ENCODE peak calls at places on chromosome 21, in six cellular contexts. One of them, this sample, is unnamed.

GRCh38 chr21:9738527-9738926 is 782.9 kb upstream of the TPTE start:
- DNase-seq in cardiac fibroblast: no peak
- DNase-seq in cardiac muscle cell: no peak
- DNase-seq in natural killer cell: no peak
- DNase-seq in thoracic aorta: no peak
- DNase-seq in fibroblast of villous mesenchyme: no peak
- DNase-seq in this sample: no peak

GRCh38 chr21:34351786-34352241 is 12.0 kb upstream of the KCNE2 start:
- DNase-seq in cardiac muscle cell: peak
- DNase-seq in cardiac fibroblast: peak
- DNase-seq in natural killer cell: no peak
- DNase-seq in fibroblast of villous mesenchyme: peak
- DNase-seq in thoracic aorta: no peak
- DNase-seq in this sample: peak

GRCh38 chr21:16587671-16588379 is 858.0 kb downstream of the USP25 start:
- DNase-seq in fibroblast of villous mesenchyme: peak
- DNase-seq in thoracic aorta: no peak
- DNase-seq in natural killer cell: no peak
- DNase-seq in cardiac muscle cell: no peak
- DNase-seq in cardiac fibroblast: peak
- DNase-seq in this sample: no peak

GRCh38 chr21:33286600-33287456 is 20.7 kb downstream of the IL10RB start:
- DNase-seq in cardiac muscle cell: no peak
- DNase-seq in fibroblast of villous mesenchyme: peak
- DNase-seq in thoracic aorta: no peak
- DNase-seq in cardiac fibroblast: peak
- DNase-seq in natural killer cell: no peak
- DNase-seq in this sample: no peak

GRCh38 chr21:34029724-34030528 is 43.5 kb upstream of the MRPS6 start:
- DNase-seq in natural killer cell: peak
- DNase-seq in fibroblast of villous mesenchyme: peak
- DNase-seq in cardiac fibroblast: peak
- DNase-seq in cardiac muscle cell: peak
- DNase-seq in thoracic aorta: no peak
- DNase-seq in this sample: peak

GRCh38 chr21:29091032-29091431 is 17.6 kb upstream of the CCT8 start:
- DNase-seq in natural killer cell: no peak
- DNase-seq in cardiac muscle cell: no peak
- DNase-seq in fibroblast of villous mesenchyme: peak
- DNase-seq in cardiac fibroblast: peak
- DNase-seq in thoracic aorta: no peak
- DNase-seq in this sample: no peak

GRCh38 chr21:43597845-43598244 is 61.4 kb downstream of the HSF2BP start:
- DNase-seq in thoracic aorta: no peak
- DNase-seq in natural killer cell: no peak
- DNase-seq in cardiac fibroblast: no peak
- DNase-seq in cardiac muscle cell: no peak
- DNase-seq in fibroblast of villous mesenchyme: no peak
- DNase-seq in this sample: no peak

GRCh38 chr21:45276620-45277019 is 11.1 kb downstream of the POFUT2 start:
- DNase-seq in fibroblast of villous mesenchyme: no peak
- DNase-seq in thoracic aorta: no peak
- DNase-seq in natural killer cell: no peak
- DNase-seq in cardiac fibroblast: no peak
- DNase-seq in cardiac muscle cell: no peak
- DNase-seq in this sample: no peak

GRCh38 chr21:43299441-43300277 is 127.3 kb downstream of the SIK1 start:
- DNase-seq in natural killer cell: no peak
- DNase-seq in fibroblast of villous mesenchyme: no peak
- DNase-seq in cardiac muscle cell: peak
- DNase-seq in cardiac fibroblast: no peak
- DNase-seq in thoracic aorta: no peak
- DNase-seq in this sample: no peak

GRCh38 chr21:38621132-38621531 is 122.9 kb upstream of the ERG start:
- DNase-seq in cardiac fibroblast: no peak
- DNase-seq in fibroblast of villous mesenchyme: no peak
- DNase-seq in thoracic aorta: no peak
- DNase-seq in natural killer cell: no peak
- DNase-seq in cardiac muscle cell: no peak
- DNase-seq in this sample: no peak

GRCh38 chr21:34845521-34846213 is 176.9 kb downstream of the CLIC6 start:
- DNase-seq in thoracic aorta: no peak
- DNase-seq in cardiac fibroblast: peak
- DNase-seq in fibroblast of villous mesenchyme: peak
- DNase-seq in natural killer cell: no peak
- DNase-seq in cardiac muscle cell: no peak
- DNase-seq in this sample: peak

GRCh38 chr21:39568380-39568779 is 44.4 kb upstream of the B3GALT5 start:
- DNase-seq in cardiac muscle cell: no peak
- DNase-seq in fibroblast of villous mesenchyme: no peak
- DNase-seq in cardiac fibroblast: no peak
- DNase-seq in thoracic aorta: no peak
- DNase-seq in natural killer cell: no peak
- DNase-seq in this sample: no peak

GRCh38 chr21:35473496-35473895 is 424.4 kb upstream of the RUNX1 start:
- DNase-seq in cardiac muscle cell: no peak
- DNase-seq in cardiac fibroblast: no peak
- DNase-seq in fibroblast of villous mesenchyme: no peak
- DNase-seq in thoracic aorta: no peak
- DNase-seq in natural killer cell: no peak
- DNase-seq in this sample: no peak

This sample was measured in SK-MEL-5.